ENCODE peak calls at places on chromosomes 12 and 14, in eight cellular contexts. G is A172; Q is adrenal gland; J is NCI-H1105 treated with DMSO at 0.1 percent for 48 hours; B is activated CD4-positive, alpha-beta T cell treated with anti-CD3 and anti-CD28 coated beads for 48 hours; Y is cardiac muscle cell; D is M059J; P is smooth muscle cell of the brain vasculature. A is an unnamed sample.
A peak's percentile ranks its signal among the peaks of the same experiment; 100 is the strongest.

GRCh38 chr12:1881301-1881700 is 37.2 kb downstream of the CACNA2D4 start:
- DNase-seq in G (no peak), Q (no peak), J (no peak), B (no peak), Y (no peak), D (no peak), P (no peak), A (no peak)

GRCh38 chr12:105192624-105193225 is 43.2 kb downstream of the APPL2 start:
- DNase-seq in G (no peak), Q (no peak), J (no peak), B (no peak), Y (no peak), D (no peak), P (no peak), A (no peak)

GRCh38 chr12:93020998-93021597 is 92.0 kb upstream of the EEA1 start:
- DNase-seq in G (no peak), Q (no peak), J (no peak), B (no peak), Y (peak; percentile 37), D (no peak), P (no peak), A (no peak)

GRCh38 chr12:2785017-2785416 is 9.8 kb upstream of the FKBP4 start:
- DNase-seq in G (no peak), Q (no peak), J (no peak), B (no peak), Y (no peak), D (no peak), P (no peak), A (no peak)

GRCh38 chr12:63994704-63995103 is 150.2 kb downstream of the SRGAP1 start:
- DNase-seq in G (no peak), Q (no peak), J (peak; percentile 14), B (no peak), Y (no peak), D (no peak), P (no peak), A (no peak)

GRCh38 chr12:28025821-28026505 is 53.4 kb upstream of the PTHLH start:
- DNase-seq in G (no peak), Q (no peak), J (no peak), B (no peak), Y (no peak), D (peak; percentile 65), P (no peak), A (no peak)

GRCh38 chr12:32477714-32478113 is 78.4 kb downstream of the FGD4 start:
- DNase-seq in G (no peak), Q (no peak), J (no peak), B (no peak), Y (no peak), D (no peak), P (no peak), A (no peak)

GRCh38 chr12:6165418-6165817 is 34.8 kb upstream of the CD9 start:
- DNase-seq in G (no peak), Q (no peak), J (no peak), B (no peak), Y (no peak), D (no peak), P (no peak), A (no peak)

GRCh38 chr14:23056257-23056955 is 914 bp downstream of the CDH24 start:
- DNase-seq in G (peak; percentile 57), Q (peak; percentile 64), J (no peak), B (peak; percentile 75), Y (peak; percentile 70), D (peak; percentile 74), P (no peak), A (peak; percentile 87)

GRCh38 chr14:32252030-32252670 is 49.1 kb upstream of the RNU6-8 start:
- DNase-seq in G (peak; percentile 52), Q (peak; percentile 65), J (peak; percentile 81), B (peak; percentile 55), Y (peak; percentile 85), D (peak; percentile 71), P (peak; percentile 63), A (peak; percentile 89)

GRCh38 chr14:76876076-76876475 is 49.9 kb downstream of the LRRC74A start:
- DNase-seq in G (peak; percentile 60), Q (peak; percentile 65), J (peak; percentile 68), B (peak; percentile 60), Y (peak; percentile 83), D (peak; percentile 64), P (peak; percentile 32), A (peak; percentile 84)

GRCh38 chr12:131835616-131836171 is 7.5 kb downstream of the MMP17 start:
- DNase-seq in G (no peak), Q (no peak), J (no peak), B (no peak), Y (no peak), D (no peak), P (no peak), A (no peak)

GRCh38 chr12:48927261-48927660 is 2.0 kb upstream of the FKBP11 start:
- DNase-seq in G (no peak), Q (no peak), J (no peak), B (no peak), Y (peak; percentile 60), D (no peak), P (no peak), A (no peak)

GRCh38 chr12:11545438-11546330 is 103.8 kb upstream of the ETV6 start:
- DNase-seq in G (peak; percentile 2), Q (no peak), J (no peak), B (peak; percentile 57), Y (peak; percentile 69), D (peak; percentile 18), P (no peak), A (peak; percentile 15)

GRCh38 chr12:76633415-76633814 is 73.8 kb upstream of the OSBPL8 start:
- DNase-seq in G (no peak), Q (no peak), J (no peak), B (no peak), Y (no peak), D (peak; percentile 48), P (no peak), A (no peak)

GRCh38 chr14:76666746-76667145 is 94.5 kb upstream of the VASH1 start:
- DNase-seq in G (no peak), Q (no peak), J (no peak), B (no peak), Y (no peak), D (no peak), P (no peak), A (peak; percentile 52)

GRCh38 chr14:97233319-97233980 is 436.3 kb downstream of the VRK1 start:
- DNase-seq in G (no peak), Q (no peak), J (no peak), B (no peak), Y (no peak), D (no peak), P (no peak), A (no peak)

GRCh38 chr14:32382704-32383103 is 53.6 kb downstream of the AKAP6 start:
- DNase-seq in G (peak; percentile 16), Q (no peak), J (no peak), B (no peak), Y (peak; percentile 26), D (peak; percentile 23), P (no peak), A (peak; percentile 10)

GRCh38 chr12:69070319-69071090 is 137.5 kb upstream of the CPM start:
- DNase-seq in G (peak; percentile 60), Q (peak; percentile 74), J (peak; percentile 32), B (peak; percentile 82), Y (peak; percentile 81), D (peak; percentile 72), P (no peak), A (peak; percentile 81)

GRCh38 chr12:40141996-40142395 is 36.1 kb upstream of the SLC2A13 start:
- DNase-seq in G (no peak), Q (no peak), J (no peak), B (no peak), Y (no peak), D (no peak), P (no peak), A (peak; percentile 9)

GRCh38 chr12:3083949-3084348 is 6.8 kb downstream of the TSPAN9 start:
- DNase-seq in G (no peak), Q (no peak), J (no peak), B (no peak), Y (no peak), D (no peak), P (no peak), A (no peak)

GRCh38 chr14:34465069-34465859 is 3.2 kb upstream of the SPTSSA start:
- DNase-seq in G (peak; percentile 14), Q (no peak), J (no peak), B (no peak), Y (peak; percentile 78), D (peak; percentile 54), P (no peak), A (peak; percentile 15)

GRCh38 chr12:52311282-52311643 is 9.9 kb downstream of the KRT83 start:
- DNase-seq in G (no peak), Q (no peak), J (no peak), B (no peak), Y (peak; percentile 60), D (no peak), P (no peak), A (no peak)

GRCh38 chr14:80658733-80659132 is 282.8 kb downstream of the CEP128 start:
- DNase-seq in G (no peak), Q (no peak), J (no peak), B (no peak), Y (no peak), D (no peak), P (no peak), A (no peak)

GRCh38 chr12:71854594-71854993 is 15.0 kb downstream of the TBC1D15 start:
- DNase-seq in G (no peak), Q (no peak), J (no peak), B (no peak), Y (no peak), D (no peak), P (no peak), A (no peak)

GRCh38 chr12:106682594-106683234 is 91.8 kb upstream of the RIC8B start:
- DNase-seq in G (peak; percentile 36), Q (no peak), J (no peak), B (no peak), Y (peak; percentile 75), D (peak; percentile 47), P (no peak), A (peak; percentile 14)

GRCh38 chr12:121953695-121954094 is 35.3 kb downstream of the CFAP251 start:
- DNase-seq in G (no peak), Q (no peak), J (peak; percentile 3), B (no peak), Y (no peak), D (no peak), P (no peak), A (no peak)

GRCh38 chr14:24058260-24058950 is 6.6 kb downstream of the CARMIL3 start:
- DNase-seq in G (peak; percentile 21), Q (peak; percentile 84), J (no peak), B (no peak), Y (peak; percentile 76), D (peak; percentile 69), P (peak; percentile 21), A (peak; percentile 90)

GRCh38 chr12:108854453-108855283 is 2.7 kb downstream of the SSH1 start:
- DNase-seq in G (peak; percentile 98), Q (peak; percentile 70), J (no peak), B (no peak), Y (peak; percentile 94), D (peak; percentile 99), P (peak; percentile 59), A (no peak)

GRCh38 chr12:95173392-95174251 is 43.6 kb downstream of the FGD6 start:
- DNase-seq in G (peak; percentile 83), Q (peak; percentile 90), J (peak; percentile 13), B (no peak), Y (peak; percentile 92), D (peak; percentile 88), P (peak; percentile 57), A (peak; percentile 58)

GRCh38 chr14:57051633-57052032 is 217.1 kb downstream of the EXOC5 start:
- DNase-seq in G (no peak), Q (no peak), J (no peak), B (no peak), Y (no peak), D (no peak), P (no peak), A (no peak)

GRCh38 chr12:49225551-49226166 is 36.8 kb upstream of the TUBA1A start:
- DNase-seq in G (no peak), Q (no peak), J (no peak), B (no peak), Y (peak; percentile 69), D (peak; percentile 42), P (no peak), A (no peak)

GRCh38 chr12:81128930-81129554 is 51.2 kb downstream of the ACSS3 start:
- DNase-seq in G (peak; percentile 52), Q (peak; percentile 25), J (peak; percentile 79), B (no peak), Y (peak; percentile 61), D (peak; percentile 37), P (peak; percentile 7), A (peak; percentile 55)

GRCh38 chr12:121915841-121916321 is 2.5 kb upstream of the CFAP251 start:
- DNase-seq in G (no peak), Q (no peak), J (no peak), B (no peak), Y (no peak), D (no peak), P (no peak), A (no peak)

A was measured in left kidney.